ENCODE peak calls at places on chromosome 15, in eight cellular contexts. P, U, J, D, N, L, B and X are unnamed samples.

GRCh38 chr15:67083135-67083766 is 17.8 kb downstream of the SMAD3 start:
- DNase-seq in L (peak), U (peak), N (no peak), D (no peak), B (no peak), J (no peak), P (no peak), X (no peak)

GRCh38 chr15:48862705-48863104 is 15.2 kb upstream of the EID1 start:
- DNase-seq in J (no peak), L (no peak), B (no peak), P (no peak), U (no peak), N (no peak), D (no peak), X (no peak)

GRCh38 chr15:95561463-95561862 is 769.0 kb upstream of the NR2F2 start:
- DNase-seq in B (no peak), N (no peak), U (no peak), D (no peak), J (peak), L (no peak), P (no peak), X (no peak)

GRCh38 chr15:73930790-73931281 is 4.6 kb downstream of the LOXL1 start:
- DNase-seq in U (peak), N (no peak), L (no peak), P (no peak), D (no peak), J (peak), B (no peak), X (no peak)

GRCh38 chr15:52730163-52730562 is 51.0 kb upstream of the ATOSA start:
- DNase-seq in B (peak), P (no peak), J (peak), L (peak), U (peak), N (no peak), D (no peak), X (peak)

GRCh38 chr15:87672309-87672897 is 584.1 kb downstream of the NTRK3 start:
- DNase-seq in D (peak), J (peak), P (peak), U (peak), N (no peak), B (no peak), L (no peak), X (no peak)

GRCh38 chr15:66142341-66142740 is 111.2 kb downstream of the MEGF11 start:
- DNase-seq in U (no peak), N (no peak), B (no peak), D (no peak), P (no peak), L (no peak), J (no peak), X (no peak)

GRCh38 chr15:75215107-75216004 is 13.7 kb downstream of the C15orf39 start:
- DNase-seq in U (no peak), D (no peak), B (no peak), J (no peak), P (no peak), N (no peak), L (no peak), X (no peak)

GRCh38 chr15:56146756-56147155 is 96.9 kb downstream of the RFX7 start:
- DNase-seq in J (peak), B (no peak), U (no peak), P (no peak), L (no peak), N (no peak), D (no peak), X (no peak)

GRCh38 chr15:98705070-98705469 is 56.7 kb downstream of the IGF1R start:
- DNase-seq in B (no peak), U (no peak), J (no peak), P (no peak), D (no peak), N (no peak), L (no peak), X (no peak)

GRCh38 chr15:67829647-67830504 is 4.6 kb downstream of the SKOR1 start:
- DNase-seq in B (no peak), P (no peak), U (no peak), D (no peak), N (no peak), L (no peak), J (no peak), X (no peak)

GRCh38 chr15:63933522-63933921 is 99.8 kb upstream of the HERC1 start:
- DNase-seq in N (peak), U (peak), D (no peak), P (peak), J (peak), B (no peak), L (no peak), X (no peak)